ENCODE peak calls at places on chromosomes 13 and 19, in nine cellular contexts. One of them, this sample, is unnamed.

GRCh38 chr19:13077233-13077632 is 25.4 kb downstream of the LYL1 start:
- DNase-seq in C1 segment of cervical spinal cord: no peak
- DNase-seq in NB4: no peak
- DNase-seq in NCI-H446 treated with DMSO at 0.1 percent for 48 hours: no peak
- DNase-seq in KBM-7: no peak
- DNase-seq in T-helper 9 cell: no peak
- DNase-seq in naive thymus-derived CD8-positive, alpha-beta T cell: no peak
- DNase-seq in RPMI7951: no peak
- DNase-seq in stimulated activated CD4-positive, alpha-beta T cell treated with anti-CD3 and anti-CD28 coated beads, Interleukin-15, amount 100 ng/mL, for 24 hours: no peak
- DNase-seq in this sample: no peak

GRCh38 chr19:1807695-1808394 is 4.2 kb downstream of the ATP8B3 start:
- DNase-seq in C1 segment of cervical spinal cord: no peak
- DNase-seq in NB4: no peak
- DNase-seq in NCI-H446 treated with DMSO at 0.1 percent for 48 hours: no peak
- DNase-seq in KBM-7: no peak
- DNase-seq in T-helper 9 cell: no peak
- DNase-seq in naive thymus-derived CD8-positive, alpha-beta T cell: no peak
- DNase-seq in RPMI7951: no peak
- DNase-seq in stimulated activated CD4-positive, alpha-beta T cell treated with anti-CD3 and anti-CD28 coated beads, Interleukin-15, amount 100 ng/mL, for 24 hours: no peak
- DNase-seq in this sample: no peak

GRCh38 chr19:28019371-28019770 is 1193.6 kb downstream of the UQCRFS1 start:
- DNase-seq in C1 segment of cervical spinal cord: no peak
- DNase-seq in NB4: no peak
- DNase-seq in NCI-H446 treated with DMSO at 0.1 percent for 48 hours: no peak
- DNase-seq in KBM-7: no peak
- DNase-seq in T-helper 9 cell: no peak
- DNase-seq in naive thymus-derived CD8-positive, alpha-beta T cell: no peak
- DNase-seq in RPMI7951: no peak
- DNase-seq in stimulated activated CD4-positive, alpha-beta T cell treated with anti-CD3 and anti-CD28 coated beads, Interleukin-15, amount 100 ng/mL, for 24 hours: no peak
- DNase-seq in this sample: no peak

GRCh38 chr13:21130116-21130515 is 46.2 kb downstream of the SKA3 start:
- DNase-seq in C1 segment of cervical spinal cord: no peak
- DNase-seq in NB4: no peak
- DNase-seq in NCI-H446 treated with DMSO at 0.1 percent for 48 hours: no peak
- DNase-seq in KBM-7: no peak
- DNase-seq in T-helper 9 cell: no peak
- DNase-seq in naive thymus-derived CD8-positive, alpha-beta T cell: no peak
- DNase-seq in RPMI7951: no peak
- DNase-seq in stimulated activated CD4-positive, alpha-beta T cell treated with anti-CD3 and anti-CD28 coated beads, Interleukin-15, amount 100 ng/mL, for 24 hours: no peak
- DNase-seq in this sample: no peak

GRCh38 chr13:49958321-49958720 is 22.2 kb upstream of the SPRYD7 start:
- DNase-seq in C1 segment of cervical spinal cord: no peak
- DNase-seq in NB4: no peak
- DNase-seq in NCI-H446 treated with DMSO at 0.1 percent for 48 hours: no peak
- DNase-seq in KBM-7: no peak
- DNase-seq in T-helper 9 cell: no peak
- DNase-seq in naive thymus-derived CD8-positive, alpha-beta T cell: no peak
- DNase-seq in RPMI7951: no peak
- DNase-seq in stimulated activated CD4-positive, alpha-beta T cell treated with anti-CD3 and anti-CD28 coated beads, Interleukin-15, amount 100 ng/mL, for 24 hours: no peak
- DNase-seq in this sample: no peak

GRCh38 chr19:16594681-16595091 is 22.5 kb upstream of the SLC35E1 start:
- DNase-seq in C1 segment of cervical spinal cord: no peak
- DNase-seq in NB4: no peak
- DNase-seq in NCI-H446 treated with DMSO at 0.1 percent for 48 hours: no peak
- DNase-seq in KBM-7: no peak
- DNase-seq in T-helper 9 cell: peak
- DNase-seq in naive thymus-derived CD8-positive, alpha-beta T cell: peak
- DNase-seq in RPMI7951: no peak
- DNase-seq in stimulated activated CD4-positive, alpha-beta T cell treated with anti-CD3 and anti-CD28 coated beads, Interleukin-15, amount 100 ng/mL, for 24 hours: peak
- DNase-seq in this sample: no peak

GRCh38 chr13:110216403-110217041 is 90.4 kb downstream of the COL4A1 start:
- DNase-seq in C1 segment of cervical spinal cord: no peak
- DNase-seq in NB4: no peak
- DNase-seq in NCI-H446 treated with DMSO at 0.1 percent for 48 hours: no peak
- DNase-seq in KBM-7: no peak
- DNase-seq in T-helper 9 cell: no peak
- DNase-seq in naive thymus-derived CD8-positive, alpha-beta T cell: no peak
- DNase-seq in RPMI7951: peak
- DNase-seq in stimulated activated CD4-positive, alpha-beta T cell treated with anti-CD3 and anti-CD28 coated beads, Interleukin-15, amount 100 ng/mL, for 24 hours: no peak
- DNase-seq in this sample: no peak

GRCh38 chr19:45059258-45059965 is 16.9 kb downstream of the ZNF296 start:
- DNase-seq in C1 segment of cervical spinal cord: peak
- DNase-seq in NB4: peak
- DNase-seq in NCI-H446 treated with DMSO at 0.1 percent for 48 hours: peak
- DNase-seq in KBM-7: peak
- DNase-seq in T-helper 9 cell: peak
- DNase-seq in naive thymus-derived CD8-positive, alpha-beta T cell: peak
- DNase-seq in RPMI7951: peak
- DNase-seq in stimulated activated CD4-positive, alpha-beta T cell treated with anti-CD3 and anti-CD28 coated beads, Interleukin-15, amount 100 ng/mL, for 24 hours: peak
- DNase-seq in this sample: peak

GRCh38 chr13:40189426-40189825 is 477.0 kb downstream of the FOXO1 start:
- DNase-seq in C1 segment of cervical spinal cord: no peak
- DNase-seq in NB4: no peak
- DNase-seq in NCI-H446 treated with DMSO at 0.1 percent for 48 hours: no peak
- DNase-seq in KBM-7: no peak
- DNase-seq in T-helper 9 cell: no peak
- DNase-seq in naive thymus-derived CD8-positive, alpha-beta T cell: no peak
- DNase-seq in RPMI7951: no peak
- DNase-seq in stimulated activated CD4-positive, alpha-beta T cell treated with anti-CD3 and anti-CD28 coated beads, Interleukin-15, amount 100 ng/mL, for 24 hours: peak
- DNase-seq in this sample: peak

GRCh38 chr19:18294467-18294864 is 13.0 kb upstream of the JUND start:
- DNase-seq in C1 segment of cervical spinal cord: no peak
- DNase-seq in NB4: no peak
- DNase-seq in NCI-H446 treated with DMSO at 0.1 percent for 48 hours: no peak
- DNase-seq in KBM-7: no peak
- DNase-seq in T-helper 9 cell: peak
- DNase-seq in naive thymus-derived CD8-positive, alpha-beta T cell: peak
- DNase-seq in RPMI7951: no peak
- DNase-seq in stimulated activated CD4-positive, alpha-beta T cell treated with anti-CD3 and anti-CD28 coated beads, Interleukin-15, amount 100 ng/mL, for 24 hours: peak
- DNase-seq in this sample: peak

GRCh38 chr13:40350283-40350992 is 316.0 kb downstream of the FOXO1 start:
- DNase-seq in C1 segment of cervical spinal cord: no peak
- DNase-seq in NB4: no peak
- DNase-seq in NCI-H446 treated with DMSO at 0.1 percent for 48 hours: peak
- DNase-seq in KBM-7: no peak
- DNase-seq in T-helper 9 cell: no peak
- DNase-seq in naive thymus-derived CD8-positive, alpha-beta T cell: no peak
- DNase-seq in RPMI7951: no peak
- DNase-seq in stimulated activated CD4-positive, alpha-beta T cell treated with anti-CD3 and anti-CD28 coated beads, Interleukin-15, amount 100 ng/mL, for 24 hours: no peak
- DNase-seq in this sample: no peak

GRCh38 chr13:51771418-51772104 is 32.4 kb downstream of the DHRS12 start:
- DNase-seq in C1 segment of cervical spinal cord: no peak
- DNase-seq in NB4: no peak
- DNase-seq in NCI-H446 treated with DMSO at 0.1 percent for 48 hours: no peak
- DNase-seq in KBM-7: no peak
- DNase-seq in T-helper 9 cell: no peak
- DNase-seq in naive thymus-derived CD8-positive, alpha-beta T cell: no peak
- DNase-seq in RPMI7951: no peak
- DNase-seq in stimulated activated CD4-positive, alpha-beta T cell treated with anti-CD3 and anti-CD28 coated beads, Interleukin-15, amount 100 ng/mL, for 24 hours: no peak
- DNase-seq in this sample: no peak

GRCh38 chr19:40219721-40220276 is 1.6 kb upstream of the TTC9B start:
- DNase-seq in C1 segment of cervical spinal cord: no peak
- DNase-seq in NB4: no peak
- DNase-seq in NCI-H446 treated with DMSO at 0.1 percent for 48 hours: peak
- DNase-seq in KBM-7: peak
- DNase-seq in T-helper 9 cell: no peak
- DNase-seq in naive thymus-derived CD8-positive, alpha-beta T cell: no peak
- DNase-seq in RPMI7951: peak
- DNase-seq in stimulated activated CD4-positive, alpha-beta T cell treated with anti-CD3 and anti-CD28 coated beads, Interleukin-15, amount 100 ng/mL, for 24 hours: no peak
- DNase-seq in this sample: no peak

GRCh38 chr19:14786421-14786851 is 8.1 kb upstream of the ADGRE2 start:
- DNase-seq in C1 segment of cervical spinal cord: no peak
- DNase-seq in NB4: peak
- DNase-seq in NCI-H446 treated with DMSO at 0.1 percent for 48 hours: no peak
- DNase-seq in KBM-7: peak
- DNase-seq in T-helper 9 cell: no peak
- DNase-seq in naive thymus-derived CD8-positive, alpha-beta T cell: no peak
- DNase-seq in RPMI7951: peak
- DNase-seq in stimulated activated CD4-positive, alpha-beta T cell treated with anti-CD3 and anti-CD28 coated beads, Interleukin-15, amount 100 ng/mL, for 24 hours: peak
- DNase-seq in this sample: no peak

GRCh38 chr13:66365101-66365500 is 865.0 kb downstream of the PCDH9 start:
- DNase-seq in C1 segment of cervical spinal cord: no peak
- DNase-seq in NB4: no peak
- DNase-seq in NCI-H446 treated with DMSO at 0.1 percent for 48 hours: no peak
- DNase-seq in KBM-7: no peak
- DNase-seq in T-helper 9 cell: no peak
- DNase-seq in naive thymus-derived CD8-positive, alpha-beta T cell: no peak
- DNase-seq in RPMI7951: no peak
- DNase-seq in stimulated activated CD4-positive, alpha-beta T cell treated with anti-CD3 and anti-CD28 coated beads, Interleukin-15, amount 100 ng/mL, for 24 hours: no peak
- DNase-seq in this sample: no peak

GRCh38 chr13:35228536-35228935 is 248.0 kb downstream of the MAB21L1 start:
- DNase-seq in C1 segment of cervical spinal cord: no peak
- DNase-seq in NB4: no peak
- DNase-seq in NCI-H446 treated with DMSO at 0.1 percent for 48 hours: no peak
- DNase-seq in KBM-7: no peak
- DNase-seq in T-helper 9 cell: no peak
- DNase-seq in naive thymus-derived CD8-positive, alpha-beta T cell: no peak
- DNase-seq in RPMI7951: no peak
- DNase-seq in stimulated activated CD4-positive, alpha-beta T cell treated with anti-CD3 and anti-CD28 coated beads, Interleukin-15, amount 100 ng/mL, for 24 hours: no peak
- DNase-seq in this sample: no peak

GRCh38 chr13:113526466-113527220 is 36.1 kb upstream of the DCUN1D2 start:
- DNase-seq in C1 segment of cervical spinal cord: no peak
- DNase-seq in NB4: no peak
- DNase-seq in NCI-H446 treated with DMSO at 0.1 percent for 48 hours: no peak
- DNase-seq in KBM-7: no peak
- DNase-seq in T-helper 9 cell: no peak
- DNase-seq in naive thymus-derived CD8-positive, alpha-beta T cell: no peak
- DNase-seq in RPMI7951: no peak
- DNase-seq in stimulated activated CD4-positive, alpha-beta T cell treated with anti-CD3 and anti-CD28 coated beads, Interleukin-15, amount 100 ng/mL, for 24 hours: no peak
- DNase-seq in this sample: no peak

GRCh38 chr19:44525721-44526430 is 3.6 kb downstream of the CEACAM20 start:
- DNase-seq in C1 segment of cervical spinal cord: no peak
- DNase-seq in NB4: no peak
- DNase-seq in NCI-H446 treated with DMSO at 0.1 percent for 48 hours: no peak
- DNase-seq in KBM-7: no peak
- DNase-seq in T-helper 9 cell: no peak
- DNase-seq in naive thymus-derived CD8-positive, alpha-beta T cell: no peak
- DNase-seq in RPMI7951: no peak
- DNase-seq in stimulated activated CD4-positive, alpha-beta T cell treated with anti-CD3 and anti-CD28 coated beads, Interleukin-15, amount 100 ng/mL, for 24 hours: no peak
- DNase-seq in this sample: no peak

GRCh38 chr13:107258599-107259187 is 690.8 kb upstream of the ARGLU1 start:
- DNase-seq in C1 segment of cervical spinal cord: no peak
- DNase-seq in NB4: no peak
- DNase-seq in NCI-H446 treated with DMSO at 0.1 percent for 48 hours: no peak
- DNase-seq in KBM-7: no peak
- DNase-seq in T-helper 9 cell: no peak
- DNase-seq in naive thymus-derived CD8-positive, alpha-beta T cell: no peak
- DNase-seq in RPMI7951: no peak
- DNase-seq in stimulated activated CD4-positive, alpha-beta T cell treated with anti-CD3 and anti-CD28 coated beads, Interleukin-15, amount 100 ng/mL, for 24 hours: no peak
- DNase-seq in this sample: no peak

This sample was measured in T-helper 1 cell.